ENCODE peak calls at places on chromosomes 13 and 19, in eight cellular contexts. F is K562, R is GM12878, X is GM23338, P is endothelial cell of umbilical vein, J is H1, O is HCT116, N is HepG2. T is an unnamed sample.

GRCh38 chr13:45623516-45624090 is 8.1 kb upstream of the ERICH6B start:
- DNase-seq in P (peak; percentile 31), J (no peak), F (peak; percentile 12), R (peak; percentile 21), N (peak; percentile 19), X (peak; percentile 48), O (peak; percentile 33), T (no peak)

GRCh38 chr13:46550822-46551221 is 2.1 kb upstream of the LRCH1 start:
- DNase-seq in J (no peak), F (no peak), N (no peak), P (no peak), O (no peak), X (no peak), R (no peak), T (no peak)

GRCh38 chr19:14786421-14786851 is 8.1 kb upstream of the ADGRE2 start:
- DNase-seq in O (no peak), J (no peak), R (no peak), X (peak; percentile 79), F (peak; percentile 74), N (no peak), P (no peak), T (peak; percentile 55)

GRCh38 chr19:6533746-6534418 is 3.1 kb downstream of the TNFSF9 start:
- DNase-seq in N (no peak), P (no peak), O (no peak), X (peak; percentile 92), J (no peak), F (peak; percentile 26), R (no peak), T (no peak)

GRCh38 chr19:16351133-16351809 is 26.6 kb downstream of the KLF2 start:
- DNase-seq in N (no peak), X (no peak), J (no peak), P (peak; percentile 77), F (peak; percentile 32), R (no peak), O (no peak), T (peak; percentile 12)

GRCh38 chr19:7104783-7105447 is 35.4 kb downstream of the ZNF557 start:
- DNase-seq in N (no peak), O (no peak), J (no peak), R (peak; percentile 40), F (no peak), P (no peak), X (no peak), T (no peak)

GRCh38 chr13:51841732-51842131 is 3.2 kb downstream of the TMEM272 start:
- DNase-seq in O (no peak), R (no peak), X (no peak), P (no peak), N (no peak), J (no peak), F (no peak), T (no peak)

GRCh38 chr13:19085876-19086275 is 95.7 kb downstream of the TUBA3C start:
- DNase-seq in J (no peak), R (no peak), X (no peak), O (no peak), F (no peak), P (no peak), N (no peak), T (no peak)

GRCh38 chr19:44499962-44500949 is at the start of gene ZNF180:
- DNase-seq in J (peak; percentile 97), O (peak; percentile 92), F (peak; percentile 95), R (peak; percentile 80), N (peak; percentile 93), P (peak; percentile 96), X (peak; percentile 99), T (no peak)

GRCh38 chr19:45290381-45290931 is 32.2 kb downstream of the CKM start:
- DNase-seq in X (no peak), F (no peak), N (no peak), P (no peak), O (no peak), J (no peak), R (no peak), T (no peak)

GRCh38 chr19:51688665-51689571 is 4.2 kb upstream of the SPACA6 start:
- DNase-seq in F (peak; percentile 79), R (no peak), N (peak; percentile 61), X (peak; percentile 83), O (peak; percentile 73), J (no peak), P (peak; percentile 92), T (no peak)

GRCh38 chr13:49935171-49936084 is 712 bp downstream of the SPRYD7 start:
- DNase-seq in O (peak; percentile 66), J (peak; percentile 3), F (peak; percentile 38), N (peak; percentile 17), P (peak; percentile 57), X (peak; percentile 68), R (no peak), T (no peak)

GRCh38 chr19:29872224-29872731 is 60.5 kb downstream of the CCNE1 start:
- DNase-seq in P (no peak), F (peak; percentile 48), N (no peak), R (no peak), J (no peak), O (no peak), X (peak; percentile 65), T (no peak)

GRCh38 chr19:10408511-10409291 is 5.4 kb upstream of the CDC37 start:
- DNase-seq in R (no peak), P (no peak), X (no peak), N (no peak), F (peak; percentile 2), O (no peak), J (no peak), T (no peak)

GRCh38 chr13:32586022-32586900 is at the start of gene PDS5B:
- DNase-seq in J (peak; percentile 78), N (peak; percentile 87), O (peak; percentile 81), P (peak; percentile 96), R (peak; percentile 66), X (peak; percentile 96), F (peak; percentile 89), T (no peak)

GRCh38 chr19:46762245-46762890 is 16.1 kb upstream of the STRN4 start:
- DNase-seq in F (no peak), N (no peak), X (no peak), P (no peak), O (no peak), J (no peak), R (no peak), T (no peak)

GRCh38 chr19:46772170-46773017 is 16.0 kb downstream of the SLC1A5 start:
- DNase-seq in J (no peak), F (no peak), P (no peak), O (no peak), R (no peak), N (no peak), X (no peak), T (no peak)

GRCh38 chr19:46761418-46761831 is 15.2 kb upstream of the STRN4 start:
- DNase-seq in P (no peak), N (peak; percentile 55), R (no peak), X (no peak), O (no peak), F (no peak), J (no peak), T (no peak)

GRCh38 chr19:46764817-46765291 is 18.6 kb upstream of the STRN4 start:
- DNase-seq in N (peak; percentile 92), R (no peak), F (peak; percentile 4), X (no peak), J (no peak), O (no peak), P (no peak), T (no peak)

DNA sequence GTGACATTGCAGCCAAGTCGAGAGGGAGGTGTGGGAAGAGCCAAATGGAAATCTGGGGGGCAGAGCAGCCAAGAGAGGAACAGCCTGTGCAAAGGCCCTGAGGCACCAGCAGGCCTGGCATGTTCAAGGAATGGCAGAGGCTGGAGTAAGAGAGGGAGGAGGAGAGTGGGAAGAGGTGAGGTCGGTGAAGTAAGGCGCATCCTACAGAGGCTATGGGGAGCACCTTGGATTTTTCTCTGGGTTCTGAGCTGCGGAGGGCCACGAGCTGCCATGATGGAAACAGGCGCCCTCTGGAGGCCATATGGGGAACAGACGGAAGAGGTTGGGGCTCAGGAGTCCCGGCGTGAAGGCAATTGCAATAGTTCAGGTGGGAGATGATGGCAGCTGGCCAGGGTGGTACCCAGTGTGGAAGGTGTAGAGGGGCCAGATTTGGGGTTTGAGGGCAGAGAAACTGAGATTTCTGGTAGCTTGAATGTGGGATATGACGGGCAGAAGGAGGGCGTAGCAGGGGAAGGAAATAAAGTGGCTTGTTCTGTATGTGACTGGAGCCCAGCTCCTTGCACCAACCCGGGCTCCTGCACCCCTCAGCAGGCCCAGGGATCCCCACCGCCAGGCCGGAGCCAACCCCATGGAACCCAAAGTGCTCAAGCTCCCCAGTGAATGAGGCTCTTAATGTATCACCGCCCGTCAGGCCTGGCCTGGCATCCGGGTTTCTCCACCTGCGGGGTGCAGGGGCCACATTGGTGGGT is 20.5 kb upstream of the STRN4 start:
- DNase-seq in O (no peak), X (peak; percentile 89), P (peak; percentile 27), R (no peak), J (no peak), N (peak; percentile 53), F (peak; percentile 76), T (no peak)
- H3K27ac ChIP-seq in O (no peak overlapping the region), X (no peak overlapping the region), P (no peak overlapping the region), R (no peak overlapping the region), J (no peak overlapping the region), N (no peak overlapping the region), F (no peak overlapping the region), T (no peak overlapping the region)

DNA sequence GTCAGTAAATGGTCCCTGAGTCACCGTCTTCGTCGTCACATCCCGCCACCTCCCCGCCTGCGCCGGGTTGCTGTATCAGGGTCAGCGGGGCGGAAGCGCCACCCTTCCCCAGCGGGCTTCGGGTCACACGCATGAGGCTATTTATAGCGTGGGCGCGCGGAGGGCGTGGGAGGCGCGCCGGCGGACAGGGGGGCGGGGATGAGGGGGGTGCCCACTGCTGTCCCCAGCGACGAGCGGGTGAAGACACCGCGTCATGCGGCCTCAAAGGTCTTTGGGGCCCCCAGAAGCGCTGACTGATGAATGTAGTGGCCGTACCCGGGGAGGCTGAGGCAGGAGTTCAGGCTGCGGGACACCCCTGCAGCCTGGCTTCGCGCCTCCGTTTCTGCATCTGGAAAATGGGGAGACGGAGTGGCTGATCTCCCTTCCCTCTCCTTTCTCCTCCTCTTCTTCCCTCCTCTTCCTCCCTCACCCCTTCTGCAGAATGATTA is 7.9 kb downstream of the UNC13A start:
- DNase-seq in F (peak; percentile 90), X (peak; percentile 64), N (no peak), R (peak; percentile 27), O (peak; percentile 50), J (no peak), P (peak; percentile 74), T (no peak)
- TF ChIP-seq POLR2AphosphoS5 in F (peak; percentile 22), X (no peak), N (no peak), R (no peak), O (peak; percentile 57), J (no peak), P (peak; percentile 72), T (no peak)

GRCh38 chr19:57317503-57317902 is 2.8 kb upstream of the ZNF543 start:
- DNase-seq in X (peak; percentile 66), N (no peak), J (no peak), F (no peak), R (no peak), P (no peak), O (no peak), T (no peak)
- TF ChIP-seq EZH2 in X (no peak), N (no peak), J (no peak), F (no peak), R (no peak), P (peak; percentile 43), O (no peak), T (no peak)

DNA sequence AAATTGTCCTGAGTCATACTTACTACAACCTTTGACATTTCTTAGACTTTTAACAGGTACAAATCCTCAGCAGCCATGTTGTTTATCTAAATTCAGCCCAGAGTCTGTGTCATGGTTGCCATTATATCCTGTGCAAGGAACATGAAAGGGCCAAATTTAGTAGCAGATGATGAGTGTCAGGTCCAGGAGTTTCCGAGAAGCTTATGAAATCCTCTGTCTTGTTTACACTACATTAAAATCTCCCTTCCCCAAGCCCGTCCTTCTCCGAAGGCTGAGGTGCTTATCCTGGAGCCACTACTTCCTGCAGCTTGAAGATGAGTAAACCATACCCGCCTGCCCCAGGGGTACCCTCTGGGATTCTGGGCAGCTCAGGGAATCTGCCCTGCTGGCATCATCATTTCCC is 102.6 kb upstream of the SERP2 start:
- DNase-seq in O (no peak), X (no peak), F (no peak), N (no peak), P (no peak), R (no peak), J (no peak), T (no peak)
- H3K27ac ChIP-seq in O (no peak overlapping the region), X (no peak overlapping the region), F (no peak overlapping the region), N (no peak overlapping the region), P (no peak overlapping the region), R (no peak overlapping the region), J (no peak overlapping the region), T (no peak overlapping the region)

T was measured in SK-N-MC.